ENCODE peak calls at places on chromosomes 7 and 10, in seven cellular contexts. V is HepG2, Q is A549, L is NB4, C is body of pancreas, O is erythroblast, A is IMR-90. N is an unnamed sample.
A peak's percentile ranks its signal among the peaks of the same experiment; 100 is the strongest.

GRCh38 chr10:5694573-5694972 is 9.9 kb downstream of the TASOR2 start:
- DNase-seq in V (no peak), Q (no peak), L (no peak), C (no peak), O (no peak), A (no peak), N (no peak)

GRCh38 chr10:113788604-113789083 is 37.2 kb downstream of the PLEKHS1 start:
- DNase-seq in V (no peak), Q (peak; percentile 44), L (peak; percentile 40), C (peak; percentile 25), O (peak; percentile 23), A (peak; percentile 96), N (no peak)

GRCh38 chr10:43218206-43218950 is 48.5 kb downstream of the RASGEF1A start:
- DNase-seq in V (no peak), Q (no peak), L (no peak), C (no peak), O (no peak), A (no peak), N (no peak)

GRCh38 chr7:41029072-41029492 is 673.8 kb downstream of the INHBA start:
- DNase-seq in V (no peak), Q (peak; percentile 33), L (no peak), C (no peak), O (no peak), A (peak; percentile 100), N (no peak)

GRCh38 chr7:23012186-23012585 is 1.7 kb downstream of the HYCC1 start:
- DNase-seq in V (no peak), Q (no peak), L (no peak), C (no peak), O (no peak), A (no peak), N (no peak)

GRCh38 chr10:133457100-133457841 is 3.5 kb downstream of the SCART1 start:
- DNase-seq in V (no peak), Q (no peak), L (no peak), C (no peak), O (no peak), A (no peak), N (peak; percentile 42)

GRCh38 chr10:13848530-13849425 is 262.0 kb downstream of the PRPF18 start:
- DNase-seq in V (no peak), Q (no peak), L (no peak), C (no peak), O (no peak), A (no peak), N (no peak)

GRCh38 chr10:21494221-21495001 is 31.1 kb downstream of the SKIDA1 start:
- DNase-seq in V (no peak), Q (no peak), L (peak; percentile 61), C (no peak), O (peak; percentile 49), A (no peak), N (no peak)

GRCh38 chr7:29597266-29597665 is 33.6 kb downstream of the PRR15 start:
- DNase-seq in V (no peak), Q (no peak), L (no peak), C (no peak), O (no peak), A (no peak), N (no peak)

GRCh38 chr7:2812119-2812487 is 32.0 kb downstream of the GNA12 start:
- DNase-seq in V (no peak), Q (no peak), L (no peak), C (no peak), O (no peak), A (peak; percentile 69), N (no peak)

GRCh38 chr7:94367940-94368339 is 26.8 kb upstream of the COL1A2 start:
- DNase-seq in V (no peak), Q (no peak), L (no peak), C (no peak), O (no peak), A (peak; percentile 65), N (no peak)

GRCh38 chr7:43430412-43430811 is 152.5 kb upstream of the STK17A start:
- DNase-seq in V (no peak), Q (no peak), L (peak; percentile 18), C (no peak), O (peak; percentile 12), A (peak; percentile 10), N (no peak)

GRCh38 chr10:52967806-52968795 is 195.5 kb upstream of the MBL2 start:
- DNase-seq in V (peak; percentile 41), Q (no peak), L (no peak), C (no peak), O (no peak), A (no peak), N (no peak)

GRCh38 chr10:60236869-60237524 is 152.7 kb downstream of the ANK3 start:
- DNase-seq in V (no peak), Q (no peak), L (peak; percentile 95), C (no peak), O (no peak), A (no peak), N (peak; percentile 86)

GRCh38 chr10:260819-261429 is 125.7 kb downstream of the ZMYND11 start:
- DNase-seq in V (no peak), Q (no peak), L (no peak), C (no peak), O (no peak), A (no peak), N (no peak)

GRCh38 chr10:8416192-8416701 is 361.8 kb downstream of the GATA3 start:
- DNase-seq in V (no peak), Q (no peak), L (no peak), C (no peak), O (no peak), A (no peak), N (no peak)

GRCh38 chr10:62045765-62046521 is 144.4 kb downstream of the ARID5B start:
- DNase-seq in V (peak; percentile 83), Q (no peak), L (peak; percentile 66), C (no peak), O (no peak), A (peak; percentile 95), N (no peak)

GRCh38 chr7:132771301-132771730 is 195.0 kb upstream of the PLXNA4 start:
- DNase-seq in V (no peak), Q (no peak), L (no peak), C (no peak), O (no peak), A (no peak), N (no peak)

GRCh38 chr10:123097039-123097438 is 38.7 kb upstream of the HMX3 start:
- DNase-seq in V (no peak), Q (no peak), L (no peak), C (no peak), O (no peak), A (no peak), N (no peak)

GRCh38 chr10:124049484-124049883 is 43.9 kb downstream of the CHST15 start:
- DNase-seq in V (no peak), Q (peak; percentile 50), L (no peak), C (no peak), O (no peak), A (no peak), N (no peak)

GRCh38 chr7:157445246-157445955 is 108.6 kb downstream of the DNAJB6 start:
- DNase-seq in V (no peak), Q (no peak), L (peak; percentile 79), C (no peak), O (no peak), A (no peak), N (peak; percentile 15)

GRCh38 chr7:73700070-73700423 is 16.6 kb downstream of the BUD23 start:
- DNase-seq in V (no peak), Q (no peak), L (no peak), C (no peak), O (no peak), A (no peak), N (no peak)
- TF ChIP-seq POLR2A in V (no peak), Q (no peak), L (no peak), C (no peak), O (no peak), A (no peak), N (no peak)

DNA sequence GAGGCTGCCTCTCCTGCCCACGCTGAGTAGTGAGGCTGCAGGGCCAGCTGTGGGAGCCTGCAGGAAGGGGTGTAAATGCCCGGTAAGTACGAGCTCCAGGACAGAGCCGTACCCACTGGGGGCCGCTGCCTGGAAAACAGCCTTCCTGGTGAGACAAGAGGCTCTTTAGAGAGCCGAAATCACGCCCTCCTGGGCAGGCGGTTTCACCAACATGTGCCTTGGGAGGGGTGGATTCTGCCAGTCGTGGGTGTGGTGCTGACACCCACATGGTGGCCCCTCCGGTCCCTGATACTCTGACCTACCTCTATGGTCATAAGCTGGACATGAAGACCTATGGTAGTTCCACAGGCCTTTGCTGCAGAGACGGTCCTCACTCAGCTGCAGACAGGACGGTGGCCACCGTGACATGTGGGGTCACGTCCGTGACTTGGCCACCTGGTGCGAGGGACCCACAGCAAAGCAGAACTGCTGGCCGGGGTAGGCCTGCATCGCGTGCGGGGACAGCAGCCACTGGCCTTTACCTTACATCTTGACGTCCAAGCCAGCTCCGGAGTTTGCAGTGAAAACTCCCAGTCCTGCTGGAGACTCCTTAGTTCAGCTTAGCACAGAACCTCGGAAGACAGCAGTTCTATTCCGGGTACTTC is 46.9 kb downstream of the PITRM1 start:
- DNase-seq in V (no peak), Q (no peak), L (no peak), C (no peak), O (no peak), A (no peak), N (no peak)
- TF ChIP-seq POLR2A in V (no peak), Q (no peak), L (no peak), C (no peak), O (no peak), A (no peak), N (no peak)

GRCh38 chr7:332020-332517 is 42.1 kb downstream of the FOXL3 start:
- DNase-seq in V (no peak), Q (no peak), L (no peak), C (peak; percentile 68), O (no peak), A (no peak), N (no peak)

GRCh38 chr7:330554-331230 is 40.7 kb downstream of the FOXL3 start:
- DNase-seq in V (no peak), Q (no peak), L (no peak), C (no peak), O (no peak), A (no peak), N (no peak)

GRCh38 chr7:327305-327931 is 37.4 kb downstream of the FOXL3 start:
- DNase-seq in V (no peak), Q (no peak), L (no peak), C (no peak), O (no peak), A (no peak), N (no peak)

GRCh38 chr7:327991-328702 is 38.2 kb downstream of the FOXL3 start:
- DNase-seq in V (no peak), Q (no peak), L (no peak), C (no peak), O (no peak), A (no peak), N (peak; percentile 33)

GRCh38 chr7:329691-330281 is 39.8 kb downstream of the FOXL3 start:
- DNase-seq in V (no peak), Q (no peak), L (no peak), C (peak; percentile 14), O (no peak), A (no peak), N (peak; percentile 86)
- TF ChIP-seq POLR2A in V (no peak), Q (no peak), L (no peak), C (no peak), O (no peak), A (no peak), N (peak; percentile 57)

DNA sequence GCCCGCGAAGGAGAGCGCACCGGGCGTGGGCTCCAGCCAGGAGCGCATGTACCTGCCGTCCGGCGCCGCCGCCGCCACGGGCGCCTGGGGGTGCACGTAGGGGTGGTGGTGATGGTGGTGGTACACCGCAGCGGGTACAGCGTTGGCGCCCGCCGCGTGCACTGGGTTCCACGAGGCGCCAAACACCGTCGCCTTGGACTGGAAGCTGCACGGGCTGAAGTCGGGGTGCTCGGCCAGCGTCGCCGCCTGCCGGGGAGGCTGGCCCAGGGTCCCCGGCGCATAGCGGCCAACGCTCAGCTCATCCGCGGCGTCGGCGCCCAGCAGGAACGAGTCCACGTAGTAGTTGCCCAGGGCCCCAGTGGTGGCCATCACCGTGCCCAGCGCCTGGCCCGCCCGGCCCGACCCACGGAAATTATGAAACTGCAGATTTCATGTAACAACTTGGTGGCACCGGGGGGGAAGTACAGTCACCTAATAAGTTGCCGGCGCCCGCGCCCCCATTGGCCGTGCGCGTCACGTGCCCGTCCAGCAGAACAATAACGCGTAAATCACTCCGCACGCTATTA is at the start of gene HOXA9:
- DNase-seq in V (no peak), Q (no peak), L (no peak), C (no peak), O (peak; percentile 32), A (peak; percentile 61), N (peak; percentile 94)
- TF ChIP-seq POLR2A in V (no peak), Q (no peak), L (no peak), C (no peak), O (no peak), A (no peak), N (peak; percentile 68)